ENCODE peak calls at places on chromosomes 3 and 15, in seven cellular contexts. U is activated T-helper 2 cell treated with anti-CD3 and anti-CD28 coated beads, Interferon-gamma antibody, Interleukin-2, Interleukin-4, amounts not matched to agents 10 μg/mL and 5 μg/mL and 100 μg/mL, durations not matched to agents 14 hours and 24 hours and 36 hours; Y is NCI-H1105 treated with DMSO at 0.1 percent for 48 hours; W is GM12892; D is HCEC 1CT; R is activated CD8-positive, alpha-beta memory T cell treated with anti-CD3 and anti-CD28 coated beads for 1 hour; X is aorta. A is an unnamed sample.

GRCh38 chr3:153830552-153830951 is 290.6 kb upstream of the ARHGEF26 start:
- DNase-seq in X (no peak), U (no peak), W (no peak), Y (no peak), D (no peak), R (no peak), A (no peak)

GRCh38 chr15:88376574-88377174 is 90.5 kb downstream of the MRPL46 start:
- DNase-seq in X (no peak), Y (no peak), D (no peak), W (no peak), R (no peak), U (no peak), A (peak)

GRCh38 chr3:33061782-33062181 is 35.2 kb downstream of the GLB1 start:
- DNase-seq in R (no peak), W (no peak), U (peak), D (peak), Y (no peak), X (no peak), A (no peak)

GRCh38 chr15:80873568-80873967 is 94.4 kb downstream of the CEMIP start:
- DNase-seq in Y (no peak), U (no peak), W (no peak), D (no peak), X (no peak), R (no peak), A (no peak)

GRCh38 chr3:48543271-48543866 is 13.2 kb downstream of the PFKFB4 start:
- DNase-seq in Y (no peak), R (no peak), X (no peak), U (no peak), W (no peak), D (no peak), A (no peak)

GRCh38 chr15:70253461-70254156 is 155.9 kb upstream of the TLE3 start:
- DNase-seq in X (peak), D (no peak), W (no peak), U (no peak), Y (no peak), R (no peak), A (no peak)

GRCh38 chr3:156532730-156533129 is 22.2 kb downstream of the SSR3 start:
- DNase-seq in X (no peak), R (no peak), W (no peak), D (no peak), Y (no peak), U (no peak), A (no peak)

GRCh38 chr3:141393151-141394076 is 25.1 kb downstream of the ZBTB38 start:
- DNase-seq in D (no peak), W (no peak), R (no peak), U (no peak), Y (no peak), X (no peak), A (no peak)

GRCh38 chr3:61723038-61723437 is 161.7 kb downstream of the PTPRG start:
- DNase-seq in W (no peak), X (no peak), D (no peak), Y (no peak), U (no peak), R (no peak), A (no peak)